ENCODE peak calls at places on chromosomes 1 and 21, in five cellular contexts. I is esophagus squamous epithelium, Y is uterus, R is IMR-90, D is heart left ventricle. L is an unnamed sample.

GRCh38 chr1:11930571-11931445 is 3.7 kb upstream of the PLOD1 start:
- DNase-seq in I (no peak), Y (no peak), R (peak; percentile 83), D (peak; percentile 65), L (no peak)

GRCh38 chr1:228400692-228401454 is 5.8 kb downstream of the TRIM11 start:
- DNase-seq in I (no peak), Y (no peak), R (no peak), D (no peak), L (no peak)

GRCh38 chr1:215198021-215198420 is 115.5 kb downstream of the KCNK2 start:
- DNase-seq in I (no peak), Y (no peak), R (no peak), D (no peak), L (no peak)

GRCh38 chr1:202964755-202965440 is 2.2 kb downstream of the CYB5R1 start:
- DNase-seq in I (no peak), Y (no peak), R (peak; percentile 79), D (peak; percentile 63), L (no peak)

GRCh38 chr1:199272107-199272506 is 633.3 kb downstream of the PTPRC start:
- DNase-seq in I (no peak), Y (no peak), R (peak; percentile 74), D (no peak), L (no peak)

GRCh38 chr1:59198565-59198964 is 98.3 kb upstream of the FGGY start:
- DNase-seq in I (no peak), Y (no peak), R (no peak), D (no peak), L (no peak)

GRCh38 chr1:56360021-56360420 is 219.3 kb downstream of the PLPP3 start:
- DNase-seq in I (no peak), Y (no peak), R (peak; percentile 86), D (no peak), L (no peak)

GRCh38 chr21:26844258-26845065 is 747 bp downstream of the ADAMTS1 start:
- DNase-seq in I (no peak), Y (peak; percentile 61), R (peak; percentile 22), D (peak; percentile 76), L (no peak)

GRCh38 chr1:78003882-78004718 is 639 bp upstream of the DNAJB4 start:
- DNase-seq in I (no peak), Y (peak; percentile 53), R (peak; percentile 83), D (peak; percentile 50), L (peak; percentile 71)

GRCh38 chr1:89262643-89263042 is 10.0 kb downstream of the GBP5 start:
- DNase-seq in I (no peak), Y (no peak), R (peak; percentile 5), D (no peak), L (no peak)

GRCh38 chr1:150126811-150127210 is 22.9 kb upstream of the PLEKHO1 start:
- DNase-seq in I (no peak), Y (no peak), R (no peak), D (no peak), L (no peak)

GRCh38 chr1:203112451-203112850 is 15.1 kb upstream of the ADORA1 start:
- DNase-seq in I (no peak), Y (no peak), R (no peak), D (no peak), L (no peak)

GRCh38 chr1:247401310-247402098 is 14.5 kb upstream of the NLRP3 start:
- DNase-seq in I (no peak), Y (no peak), R (no peak), D (no peak), L (no peak)

GRCh38 chr1:43274125-43274803 is 4.5 kb downstream of the TMEM125 start:
- DNase-seq in I (no peak), Y (peak; percentile 22), R (peak; percentile 58), D (no peak), L (peak; percentile 64)

GRCh38 chr1:207076181-207076949 is 12.3 kb upstream of the C4BPB start:
- DNase-seq in I (no peak), Y (no peak), R (no peak), D (no peak), L (no peak)

GRCh38 chr1:117830222-117830621 is 99.2 kb downstream of the GDAP2 start:
- DNase-seq in I (no peak), Y (no peak), R (no peak), D (no peak), L (no peak)

GRCh38 chr1:59484090-59484489 is 187.2 kb downstream of the FGGY start:
- DNase-seq in I (no peak), Y (peak; percentile 61), R (peak; percentile 94), D (no peak), L (no peak)

GRCh38 chr1:51294566-51295184 is 35.7 kb downstream of the TTC39A start:
- DNase-seq in I (no peak), Y (no peak), R (no peak), D (no peak), L (peak; percentile 58)

GRCh38 chr1:213983589-213984386 is 4.0 kb upstream of the PROX1 start:
- DNase-seq in I (no peak), Y (no peak), R (no peak), D (no peak), L (no peak)

GRCh38 chr1:25018878-25019277 is 88.8 kb upstream of the RUNX3 start:
- DNase-seq in I (no peak), Y (no peak), R (no peak), D (no peak), L (no peak)

GRCh38 chr1:114388432-114389003 is 122.5 kb downstream of the TRIM33 start:
- DNase-seq in I (no peak), Y (no peak), R (no peak), D (no peak), L (no peak)

DNA sequence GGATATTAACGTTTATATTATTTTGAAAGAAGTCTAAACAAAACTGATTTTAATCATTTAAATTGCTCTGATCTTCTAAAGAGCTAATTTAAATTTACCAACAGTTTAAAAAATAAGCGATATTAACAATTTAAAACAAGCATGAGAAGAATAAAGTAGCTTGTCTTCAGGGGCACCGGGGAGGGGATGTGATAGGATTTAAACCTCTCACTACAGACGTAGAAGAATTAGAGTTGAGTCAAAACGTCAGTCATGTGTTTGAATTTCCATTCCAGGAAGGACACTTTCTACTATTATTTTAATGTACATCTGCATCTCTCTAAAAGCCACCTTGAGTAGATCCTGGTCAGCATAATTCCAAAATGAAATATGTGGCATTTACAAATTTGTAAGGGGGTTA is 58.2 kb upstream of the TPTE start:
- DNase-seq in I (no peak), Y (no peak), R (no peak), D (no peak), L (no peak)
- H3K9me3 ChIP-seq in I (no peaks in the 10 kb centered on the region), Y (no peaks in the 10 kb centered on the region), R (peaks cover 23% of the 10 kb centered on the region), D (peaks cover 10% of the 10 kb centered on the region), L (no peaks in the 10 kb centered on the region)

GRCh38 chr1:66335125-66335524 is 198.8 kb upstream of the SGIP1 start:
- DNase-seq in I (no peak), Y (no peak), R (no peak), D (no peak), L (no peak)
- H3K27ac ChIP-seq in I (peak overlapping the region; percentile 87), Y (no peak overlapping the region), R (no peak overlapping the region), D (peak overlapping the region; percentile 87), L (peak overlapping the region; percentile 35)

GRCh38 chr1:964691-965525 is 1.4 kb upstream of the PLEKHN1 start:
- DNase-seq in I (no peak), Y (no peak), R (no peak), D (no peak), L (no peak)
- H3K9me3 ChIP-seq in I (no peaks in the 10 kb centered on the region), Y (no peaks in the 10 kb centered on the region), R (no peaks in the 10 kb centered on the region), D (no peaks in the 10 kb centered on the region), L (no peaks in the 10 kb centered on the region)

DNA sequence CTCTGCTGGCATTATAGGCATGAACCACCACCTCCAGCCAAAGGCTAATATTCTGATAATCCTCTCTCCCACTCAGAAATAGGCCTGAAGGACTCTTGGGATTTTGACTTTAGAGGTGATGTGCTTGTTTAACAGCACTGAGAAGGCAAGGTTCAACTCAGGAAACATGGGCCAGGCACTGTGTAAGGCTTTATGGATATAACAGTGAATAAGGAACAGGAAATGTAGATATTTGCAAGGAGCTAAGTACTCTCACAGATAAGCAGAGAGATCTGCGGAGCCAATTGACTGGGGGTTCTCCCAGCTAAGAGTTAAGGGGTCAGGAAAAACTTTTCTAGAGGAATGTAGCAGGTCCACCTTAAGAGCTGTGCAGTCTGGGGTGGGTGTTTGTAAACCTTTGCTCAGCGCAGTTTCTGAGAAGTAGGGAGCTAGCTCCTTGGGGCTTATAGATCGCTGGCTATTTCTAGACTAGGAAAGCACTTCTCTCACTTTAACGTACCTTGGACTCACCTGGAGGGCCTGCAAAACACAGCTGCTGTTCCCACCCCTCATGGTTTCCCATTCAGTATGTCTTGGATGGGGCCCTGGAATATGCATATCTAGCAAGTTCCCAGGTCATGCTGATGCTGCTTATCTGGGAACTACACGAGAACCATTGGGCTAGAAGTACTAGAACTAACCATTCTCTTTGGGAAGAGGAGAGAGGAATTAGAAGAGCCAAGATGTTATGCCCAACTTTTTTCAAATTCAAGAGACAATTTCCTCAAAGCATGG is 51.7 kb downstream of the TLCD4 start:
- DNase-seq in I (no peak), Y (no peak), R (no peak), D (no peak), L (no peak)
- H3K27ac ChIP-seq in I (no peak overlapping the region), Y (no peak overlapping the region), R (no peak overlapping the region), D (no peak overlapping the region), L (peak overlapping the region; percentile 20)

GRCh38 chr21:30232011-30232410 is 16.1 kb upstream of the CLDN8 start:
- DNase-seq in I (no peak), Y (no peak), R (no peak), D (no peak), L (no peak)
- H3K9me3 ChIP-seq in I (no peaks in the 10 kb centered on the region), Y (no peaks in the 10 kb centered on the region), R (peaks cover 2% of the 10 kb centered on the region), D (no peaks in the 10 kb centered on the region), L (no peaks in the 10 kb centered on the region)

GRCh38 chr1:30750751-30751291 is 6.8 kb downstream of the LAPTM5 start:
- DNase-seq in I (no peak), Y (no peak), R (no peak), D (no peak), L (no peak)
- H3K27ac ChIP-seq in I (peak overlapping the region; percentile 66), Y (no peak overlapping the region), R (no peak overlapping the region), D (no peak overlapping the region), L (no peak overlapping the region)

L was measured in ascending aorta.